ENCODE peak calls at places on chromosome 21, in six cellular contexts. One of them, this sample, is unnamed.

GRCh38 chr21:20086508-20086907 is 911.7 kb upstream of the NCAM2 start:
- DNase-seq in HCT116: no peak
- DNase-seq in SK-N-MC: no peak
- DNase-seq in SK-N-SH: no peak
- DNase-seq in IMR-90: no peak
- DNase-seq in PC-3: no peak
- DNase-seq in this sample: no peak

GRCh38 chr21:33234618-33235520 is 5.1 kb downstream of the IFNAR2 start:
- DNase-seq in HCT116: no peak
- DNase-seq in SK-N-SH: no peak
- DNase-seq in PC-3: no peak
- DNase-seq in SK-N-MC: no peak
- DNase-seq in IMR-90: no peak
- DNase-seq in this sample: no peak

GRCh38 chr21:26288033-26288432 is 117.5 kb upstream of the APP start:
- DNase-seq in SK-N-SH: no peak
- DNase-seq in PC-3: no peak
- DNase-seq in HCT116: no peak
- DNase-seq in SK-N-MC: no peak
- DNase-seq in IMR-90: no peak
- DNase-seq in this sample: no peak

GRCh38 chr21:27805696-27806095 is 838.8 kb upstream of the ADAMTS5 start:
- DNase-seq in PC-3: no peak
- DNase-seq in SK-N-MC: no peak
- DNase-seq in IMR-90: no peak
- DNase-seq in SK-N-SH: no peak
- DNase-seq in HCT116: no peak
- DNase-seq in this sample: no peak

GRCh38 chr21:39715804-39716397 is 29.1 kb upstream of the IGSF5 start:
- DNase-seq in SK-N-MC: no peak
- DNase-seq in PC-3: peak
- DNase-seq in SK-N-SH: peak
- DNase-seq in HCT116: peak
- DNase-seq in IMR-90: peak
- DNase-seq in this sample: peak

GRCh38 chr21:25561668-25562641 is 45.3 kb downstream of the MRPL39 start:
- DNase-seq in PC-3: no peak
- DNase-seq in IMR-90: peak
- DNase-seq in SK-N-SH: peak
- DNase-seq in HCT116: no peak
- DNase-seq in SK-N-MC: no peak
- DNase-seq in this sample: peak

GRCh38 chr21:33539612-33540011 is 2.3 kb downstream of the GART start:
- DNase-seq in SK-N-SH: no peak
- DNase-seq in SK-N-MC: no peak
- DNase-seq in IMR-90: peak
- DNase-seq in HCT116: no peak
- DNase-seq in PC-3: no peak
- DNase-seq in this sample: peak

GRCh38 chr21:32299695-32300094 is 1.0 kb downstream of the MRAP start:
- DNase-seq in SK-N-SH: no peak
- DNase-seq in IMR-90: no peak
- DNase-seq in PC-3: no peak
- DNase-seq in HCT116: no peak
- DNase-seq in SK-N-MC: no peak
- DNase-seq in this sample: no peak

GRCh38 chr21:33976082-33976979 is 60.7 kb upstream of the ATP5PO start:
- DNase-seq in IMR-90: peak
- DNase-seq in PC-3: peak
- DNase-seq in SK-N-SH: no peak
- DNase-seq in HCT116: no peak
- DNase-seq in SK-N-MC: no peak
- DNase-seq in this sample: peak

GRCh38 chr21:31450971-31451370 is 106.9 kb upstream of the TIAM1 start:
- DNase-seq in PC-3: no peak
- DNase-seq in SK-N-SH: no peak
- DNase-seq in IMR-90: no peak
- DNase-seq in SK-N-MC: no peak
- DNase-seq in HCT116: no peak
- DNase-seq in this sample: no peak

GRCh38 chr21:24938592-24938991 is 668.7 kb downstream of the MRPL39 start:
- DNase-seq in SK-N-MC: no peak
- DNase-seq in HCT116: no peak
- DNase-seq in IMR-90: no peak
- DNase-seq in PC-3: no peak
- DNase-seq in SK-N-SH: no peak
- DNase-seq in this sample: no peak

GRCh38 chr21:25298512-25299491 is 308.5 kb downstream of the MRPL39 start:
- DNase-seq in PC-3: no peak
- DNase-seq in SK-N-SH: no peak
- DNase-seq in SK-N-MC: no peak
- DNase-seq in IMR-90: no peak
- DNase-seq in HCT116: no peak
- DNase-seq in this sample: peak

GRCh38 chr21:34213959-34214358 is 140.6 kb downstream of the MRPS6 start:
- DNase-seq in SK-N-SH: no peak
- DNase-seq in IMR-90: no peak
- DNase-seq in PC-3: no peak
- DNase-seq in SK-N-MC: no peak
- DNase-seq in HCT116: no peak
- DNase-seq in this sample: no peak

GRCh38 chr21:20882462-20883415 is 115.5 kb upstream of the NCAM2 start:
- DNase-seq in SK-N-MC: no peak
- DNase-seq in HCT116: peak
- DNase-seq in SK-N-SH: peak
- DNase-seq in PC-3: peak
- DNase-seq in IMR-90: peak
- DNase-seq in this sample: peak

GRCh38 chr21:41653243-41653943 is 113.5 kb downstream of the RIPK4 start:
- DNase-seq in HCT116: no peak
- DNase-seq in PC-3: no peak
- DNase-seq in SK-N-MC: no peak
- DNase-seq in IMR-90: no peak
- DNase-seq in SK-N-SH: no peak
- DNase-seq in this sample: no peak

GRCh38 chr21:41650526-41651145 is 116.2 kb downstream of the RIPK4 start:
- DNase-seq in SK-N-MC: no peak
- DNase-seq in PC-3: no peak
- DNase-seq in IMR-90: no peak
- DNase-seq in HCT116: no peak
- DNase-seq in SK-N-SH: no peak
- DNase-seq in this sample: no peak

GRCh38 chr21:41651830-41652229 is 115.0 kb downstream of the RIPK4 start:
- DNase-seq in SK-N-SH: no peak
- DNase-seq in IMR-90: peak
- DNase-seq in PC-3: peak
- DNase-seq in HCT116: no peak
- DNase-seq in SK-N-MC: no peak
- DNase-seq in this sample: no peak

GRCh38 chr21:41653944-41654625 is 112.8 kb downstream of the RIPK4 start:
- DNase-seq in SK-N-SH: no peak
- DNase-seq in IMR-90: peak
- DNase-seq in HCT116: no peak
- DNase-seq in SK-N-MC: no peak
- DNase-seq in PC-3: peak
- DNase-seq in this sample: peak

GRCh38 chr21:41651396-41651795 is 115.5 kb downstream of the RIPK4 start:
- DNase-seq in IMR-90: no peak
- DNase-seq in HCT116: no peak
- DNase-seq in SK-N-MC: no peak
- DNase-seq in SK-N-SH: no peak
- DNase-seq in PC-3: peak
- DNase-seq in this sample: no peak
- H3K9ac ChIP-seq in IMR-90: no peak
- H3K9ac ChIP-seq in HCT116: no peak
- H3K9ac ChIP-seq in SK-N-MC: no peak
- H3K9ac ChIP-seq in SK-N-SH: no peak
- H3K9ac ChIP-seq in PC-3: peak
- H3K9ac ChIP-seq in this sample: no peak

DNA sequence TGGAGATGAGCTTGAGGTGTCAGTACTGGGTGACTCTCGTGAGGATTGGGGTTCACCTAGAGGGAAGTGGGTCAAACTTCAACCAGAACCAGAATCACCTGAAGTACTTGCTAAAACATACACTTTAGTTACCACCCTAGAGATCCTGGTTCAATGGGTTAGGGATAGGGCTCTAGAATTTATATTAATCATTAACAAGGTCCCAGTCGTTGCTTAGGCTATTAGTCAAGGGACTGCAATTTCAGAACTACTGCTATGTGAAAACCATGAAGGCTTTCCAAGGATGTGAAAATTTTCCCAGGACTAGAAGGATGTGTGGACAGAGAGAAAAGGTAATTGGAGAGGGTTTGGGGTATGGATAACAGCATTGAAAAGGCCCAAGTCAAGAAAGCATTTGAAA is 162.6 kb downstream of the GRIK1 start:
- DNase-seq in SK-N-SH: no peak
- DNase-seq in IMR-90: no peak
- DNase-seq in HCT116: no peak
- DNase-seq in SK-N-MC: no peak
- DNase-seq in PC-3: no peak
- DNase-seq in this sample: no peak
- H3K4me3 ChIP-seq in SK-N-SH: no peak
- H3K4me3 ChIP-seq in IMR-90: no peak
- H3K4me3 ChIP-seq in HCT116: no peak
- H3K4me3 ChIP-seq in SK-N-MC: no peak
- H3K4me3 ChIP-seq in PC-3: no peak
- H3K4me3 ChIP-seq in this sample: no peak

GRCh38 chr21:45805321-45805720 is 161.8 kb downstream of the PCBP3 start:
- DNase-seq in SK-N-MC: no peak
- DNase-seq in HCT116: no peak
- DNase-seq in IMR-90: no peak
- DNase-seq in SK-N-SH: no peak
- DNase-seq in PC-3: no peak
- DNase-seq in this sample: no peak

GRCh38 chr21:45809421-45809820 is 165.9 kb downstream of the PCBP3 start:
- DNase-seq in PC-3: no peak
- DNase-seq in SK-N-MC: no peak
- DNase-seq in SK-N-SH: no peak
- DNase-seq in IMR-90: no peak
- DNase-seq in HCT116: no peak
- DNase-seq in this sample: no peak

GRCh38 chr21:45806042-45806441 is 162.5 kb downstream of the PCBP3 start:
- DNase-seq in SK-N-MC: no peak
- DNase-seq in HCT116: no peak
- DNase-seq in IMR-90: no peak
- DNase-seq in SK-N-SH: no peak
- DNase-seq in PC-3: no peak
- DNase-seq in this sample: no peak

GRCh38 chr21:45816794-45817193 is 164.8 kb upstream of the COL6A1 start:
- DNase-seq in SK-N-MC: no peak
- DNase-seq in IMR-90: no peak
- DNase-seq in PC-3: no peak
- DNase-seq in SK-N-SH: no peak
- DNase-seq in HCT116: no peak
- DNase-seq in this sample: no peak

GRCh38 chr21:45811136-45811535 is 167.6 kb downstream of the PCBP3 start:
- DNase-seq in PC-3: no peak
- DNase-seq in HCT116: no peak
- DNase-seq in IMR-90: no peak
- DNase-seq in SK-N-SH: no peak
- DNase-seq in SK-N-MC: no peak
- DNase-seq in this sample: no peak
- H3K27ac ChIP-seq in PC-3: no peak
- H3K27ac ChIP-seq in HCT116: no peak
- H3K27ac ChIP-seq in IMR-90: no peak
- H3K27ac ChIP-seq in SK-N-SH: no peak
- H3K27ac ChIP-seq in SK-N-MC: no peak
- H3K27ac ChIP-seq in this sample: no peak

DNA sequence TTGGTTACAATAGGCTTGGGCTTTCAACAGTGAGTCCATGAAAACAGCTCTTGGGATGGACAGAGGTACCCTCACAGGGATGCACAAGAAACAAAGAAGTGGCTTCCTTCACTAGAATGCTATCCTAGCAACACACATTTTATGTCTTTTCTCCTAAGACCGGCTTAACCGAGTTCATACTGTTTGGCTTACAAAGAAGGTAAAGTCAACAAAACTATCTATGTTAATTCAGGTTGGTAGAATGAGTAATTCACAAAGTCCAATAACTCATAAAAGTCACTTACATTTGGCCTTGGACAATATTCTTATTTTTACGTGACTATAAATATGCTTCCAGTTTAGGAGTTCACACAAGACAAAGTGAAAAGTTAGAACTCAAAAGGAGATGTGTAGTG is 9.0 kb downstream of the ERG start:
- DNase-seq in IMR-90: no peak
- DNase-seq in PC-3: peak
- DNase-seq in HCT116: no peak
- DNase-seq in SK-N-MC: no peak
- DNase-seq in SK-N-SH: no peak
- DNase-seq in this sample: no peak
- H3K9ac ChIP-seq in IMR-90: no peak
- H3K9ac ChIP-seq in PC-3: peak
- H3K9ac ChIP-seq in HCT116: no peak
- H3K9ac ChIP-seq in SK-N-MC: no peak
- H3K9ac ChIP-seq in SK-N-SH: no peak
- H3K9ac ChIP-seq in this sample: no peak

GRCh38 chr21:42062543-42063022 is 8.5 kb upstream of the UMODL1 start:
- DNase-seq in SK-N-MC: no peak
- DNase-seq in SK-N-SH: no peak
- DNase-seq in HCT116: no peak
- DNase-seq in IMR-90: no peak
- DNase-seq in PC-3: no peak
- DNase-seq in this sample: no peak

GRCh38 chr21:42061866-42062542 is 9.1 kb upstream of the UMODL1 start:
- DNase-seq in PC-3: no peak
- DNase-seq in SK-N-MC: no peak
- DNase-seq in HCT116: no peak
- DNase-seq in IMR-90: no peak
- DNase-seq in SK-N-SH: no peak
- DNase-seq in this sample: no peak

GRCh38 chr21:42060166-42060565 is 11.0 kb upstream of the UMODL1 start:
- DNase-seq in IMR-90: no peak
- DNase-seq in PC-3: no peak
- DNase-seq in SK-N-SH: no peak
- DNase-seq in SK-N-MC: no peak
- DNase-seq in HCT116: no peak
- DNase-seq in this sample: no peak

GRCh38 chr21:42059721-42060120 is 11.4 kb upstream of the UMODL1 start:
- DNase-seq in PC-3: no peak
- DNase-seq in SK-N-SH: no peak
- DNase-seq in SK-N-MC: no peak
- DNase-seq in HCT116: no peak
- DNase-seq in IMR-90: no peak
- DNase-seq in this sample: no peak

DNA sequence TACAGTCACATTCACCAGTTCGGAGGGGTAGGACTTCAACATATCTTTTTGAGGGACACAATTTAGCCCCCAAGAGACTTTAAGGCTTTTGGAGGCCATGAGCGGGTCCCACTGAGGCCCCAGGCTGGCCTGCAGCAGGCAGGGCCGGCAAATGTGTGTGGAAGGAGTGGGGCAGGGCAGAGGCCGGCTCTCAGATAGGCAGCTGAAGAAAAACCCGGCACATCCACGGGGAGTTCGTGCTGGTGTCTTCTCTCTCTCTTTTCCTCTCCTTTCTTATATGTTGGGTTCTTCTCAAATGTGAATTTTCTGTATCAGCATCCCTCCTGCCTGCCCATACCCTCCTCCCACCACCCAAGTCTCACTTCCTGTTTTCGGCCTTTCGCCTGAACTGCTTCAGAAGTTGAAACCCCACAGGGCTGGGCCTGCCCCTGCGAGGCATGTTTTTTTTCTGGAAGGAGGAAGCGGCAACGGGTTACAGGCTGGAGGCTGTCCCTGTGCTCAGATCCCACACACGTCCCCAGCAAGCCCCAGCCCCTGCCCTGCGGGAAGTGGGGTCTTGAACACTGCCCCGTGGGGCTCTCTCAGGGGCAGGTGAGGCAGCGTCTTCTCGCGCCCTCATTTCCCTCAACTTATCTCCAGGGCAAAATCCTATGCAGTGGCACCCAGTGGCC is 9.8 kb upstream of the UMODL1 start:
- DNase-seq in IMR-90: no peak
- DNase-seq in HCT116: no peak
- DNase-seq in SK-N-MC: no peak
- DNase-seq in PC-3: no peak
- DNase-seq in SK-N-SH: no peak
- DNase-seq in this sample: no peak
- H3K4me3 ChIP-seq in IMR-90: no peak
- H3K4me3 ChIP-seq in HCT116: no peak
- H3K4me3 ChIP-seq in SK-N-MC: no peak
- H3K4me3 ChIP-seq in PC-3: no peak
- H3K4me3 ChIP-seq in SK-N-SH: no peak
- H3K4me3 ChIP-seq in this sample: no peak

This sample was measured in fibroblast of lung.